ENCODE peak calls at places on chromosomes 13 and 19, in ten cellular contexts. Y is skeletal muscle cell, V is islet precursor cell, T is neural progenitor cell, F is T-helper 22 cell, N is NCI-H2081, A is cortex of kidney, X is A549, E is HS-27A, K is nucleus accumbens. Q is an unnamed sample.

GRCh38 chr19:49475995-49476880 is 2.2 kb downstream of the FLT3LG start:
- DNase-seq in Y (no peak), V (peak; percentile 94), T (peak; percentile 94), F (peak; percentile 47), N (no peak), A (no peak), X (peak; percentile 82), E (no peak), K (peak; percentile 7), Q (no peak)

GRCh38 chr13:34352958-34353357 is 535.0 kb downstream of the RFC3 start:
- DNase-seq in Y (no peak), V (no peak), T (no peak), F (no peak), N (no peak), A (no peak), X (no peak), E (no peak), K (no peak), Q (no peak)

GRCh38 chr13:41505209-41505835 is 48.0 kb downstream of the RGCC start:
- DNase-seq in Y (peak; percentile 70), V (no peak), T (no peak), F (no peak), N (no peak), A (no peak), X (no peak), E (peak; percentile 39), K (no peak), Q (no peak)

GRCh38 chr13:60080871-60081270 is 82.9 kb downstream of the DIAPH3 start:
- DNase-seq in Y (no peak), V (no peak), T (no peak), F (no peak), N (no peak), A (no peak), X (no peak), E (no peak), K (no peak), Q (no peak)

GRCh38 chr19:13212759-13213330 is 62.6 kb downstream of the IER2 start:
- DNase-seq in Y (no peak), V (peak; percentile 76), T (peak; percentile 74), F (peak; percentile 30), N (peak; percentile 26), A (no peak), X (peak; percentile 51), E (no peak), K (no peak), Q (peak; percentile 17)

GRCh38 chr13:27919934-27920676 is at the start of gene PDX1:
- DNase-seq in Y (no peak), V (peak; percentile 86), T (peak; percentile 82), F (no peak), N (no peak), A (no peak), X (peak; percentile 71), E (no peak), K (no peak), Q (no peak)

GRCh38 chr19:1042689-1043511 is 3.0 kb downstream of the ABCA7 start:
- DNase-seq in Y (no peak), V (peak; percentile 44), T (no peak), F (no peak), N (no peak), A (no peak), X (no peak), E (no peak), K (no peak), Q (no peak)

GRCh38 chr19:23002690-23003422 is at the start of gene ZNF728:
- DNase-seq in Y (no peak), V (no peak), T (no peak), F (no peak), N (no peak), A (no peak), X (no peak), E (no peak), K (peak; percentile 37), Q (peak; percentile 46)

GRCh38 chr19:44093931-44094765 is at the start of gene ZNF224:
- DNase-seq in Y (peak; percentile 64), V (peak; percentile 98), T (peak; percentile 95), F (peak; percentile 65), N (peak; percentile 91), A (no peak), X (peak; percentile 97), E (peak; percentile 88), K (peak; percentile 89), Q (peak; percentile 94)